ENCODE peak calls at places on chromosome 13, in ten cellular contexts. Q, K, L, Y, S, A, U, X, V and C are unnamed samples.

GRCh38 chr13:72097568-72097967 is 230.6 kb upstream of the DACH1 start:
- DNase-seq in U (no peak), X (no peak), K (no peak), S (no peak), L (no peak), V (no peak), A (no peak), Y (no peak), Q (no peak), C (no peak)

GRCh38 chr13:63012016-63012415 is 1596.4 kb upstream of the PCDH20 start:
- DNase-seq in V (no peak), K (no peak), Q (no peak), A (no peak), L (no peak), Y (no peak), U (no peak), X (no peak), S (no peak), C (no peak)

GRCh38 chr13:110054041-110054440 is 252.9 kb downstream of the COL4A1 start:
- DNase-seq in Q (no peak), X (no peak), S (no peak), K (no peak), U (no peak), Y (no peak), V (no peak), A (no peak), L (no peak), C (no peak)

GRCh38 chr13:111270126-111270525 is 50.3 kb upstream of the TEX29 start:
- DNase-seq in A (no peak), V (no peak), Y (no peak), U (no peak), S (no peak), K (no peak), Q (no peak), L (no peak), X (no peak), C (no peak)

GRCh38 chr13:24864579-24864978 is 100.6 kb downstream of the RNF17 start:
- DNase-seq in V (no peak), Q (no peak), X (no peak), L (no peak), K (no peak), S (no peak), Y (no peak), U (no peak), A (no peak), C (no peak)

GRCh38 chr13:103187621-103188020 is 121.4 kb upstream of the SLC10A2 start:
- DNase-seq in Q (no peak), A (no peak), S (no peak), Y (no peak), X (no peak), V (no peak), L (no peak), K (no peak), U (no peak), C (peak)

GRCh38 chr13:51858433-51859247 is 3.1 kb upstream of the CCDC70 start:
- DNase-seq in A (no peak), S (no peak), Q (no peak), U (no peak), K (no peak), L (no peak), X (no peak), Y (no peak), V (no peak), C (no peak)

GRCh38 chr13:31518666-31519065 is 220.7 kb upstream of the RXFP2 start:
- DNase-seq in Y (no peak), K (no peak), S (no peak), Q (no peak), U (no peak), V (no peak), A (no peak), X (no peak), L (no peak), C (no peak)

GRCh38 chr13:30308548-30308947 is 1.2 kb upstream of the KATNAL1 start:
- DNase-seq in Y (no peak), L (no peak), U (no peak), Q (peak), V (no peak), S (peak), X (no peak), K (peak), A (no peak), C (no peak)

GRCh38 chr13:26377038-26377437 is 123.1 kb downstream of the CDK8 start:
- DNase-seq in K (peak), U (no peak), L (no peak), S (no peak), A (no peak), Q (no peak), V (no peak), Y (no peak), X (no peak), C (peak)

GRCh38 chr13:65555973-65556372 is 1674.2 kb downstream of the PCDH9 start:
- DNase-seq in L (no peak), K (no peak), X (no peak), U (no peak), V (no peak), Q (no peak), A (no peak), Y (peak), S (no peak), C (no peak)